ENCODE peak calls at places on chromosomes 13 and 19, in four cellular contexts. E is H1, Q is WTC11, O is SK-N-SH. A is an unnamed sample.

GRCh38 chr19:13023666-13024065 is 28.4 kb downstream of the NFIX start:
- DNase-seq in E (no peak), Q (no peak), O (peak), A (no peak)

GRCh38 chr19:48950159-48950558 is 4.5 kb upstream of the BAX start:
- DNase-seq in E (no peak), Q (no peak), O (no peak), A (no peak)

GRCh38 chr13:77028202-77028601 is 1.2 kb upstream of the FBXL3 start:
- DNase-seq in E (no peak), Q (no peak), O (no peak), A (no peak)

GRCh38 chr13:107351305-107351704 is 783.4 kb upstream of the ARGLU1 start:
- DNase-seq in E (no peak), Q (no peak), O (no peak), A (no peak)

GRCh38 chr13:38821753-38822551 is 135.1 kb downstream of the FREM2 start:
- DNase-seq in E (no peak), Q (no peak), O (no peak), A (no peak)

GRCh38 chr13:106373989-106374572 is 161.4 kb downstream of the EFNB2 start:
- DNase-seq in E (no peak), Q (no peak), O (no peak), A (no peak)

GRCh38 chr13:36819811-36820140 is 754 bp downstream of the RFXAP start:
- DNase-seq in E (no peak), Q (peak), O (no peak), A (peak)

GRCh38 chr13:83929147-83929546 is 46.9 kb upstream of the SLITRK1 start:
- DNase-seq in E (no peak), Q (no peak), O (no peak), A (no peak)

GRCh38 chr19:19579533-19580361 is 38.7 kb downstream of the PBX4 start:
- DNase-seq in E (no peak), Q (no peak), O (no peak), A (no peak)

GRCh38 chr13:25288966-25289365 is 1.7 kb upstream of the MTMR6 start:
- DNase-seq in E (no peak), Q (no peak), O (no peak), A (no peak)

GRCh38 chr13:28532226-28533048 is 37.5 kb upstream of the FLT1 start:
- DNase-seq in E (no peak), Q (peak), O (peak), A (peak)

GRCh38 chr13:41311607-41312500 is 787 bp downstream of the NAA16 start:
- DNase-seq in E (no peak), Q (peak), O (peak), A (peak)

GRCh38 chr13:30142502-30143211 is 164.7 kb downstream of the KATNAL1 start:
- DNase-seq in E (no peak), Q (no peak), O (peak), A (no peak)

GRCh38 chr19:29598036-29598435 is 8.0 kb upstream of the POP4 start:
- DNase-seq in E (no peak), Q (no peak), O (no peak), A (no peak)

GRCh38 chr13:50267917-50268316 is 252.7 kb downstream of the KCNRG start:
- DNase-seq in E (no peak), Q (no peak), O (no peak), A (no peak)

GRCh38 chr13:67867206-67867605 is 637.1 kb upstream of the PCDH9 start:
- DNase-seq in E (no peak), Q (no peak), O (no peak), A (no peak)

GRCh38 chr13:94009696-94010095 is 469.8 kb downstream of the DCT start:
- DNase-seq in E (no peak), Q (no peak), O (no peak), A (no peak)

GRCh38 chr19:6264077-6264445 is 15.7 kb downstream of the MLLT1 start:
- DNase-seq in E (no peak), Q (no peak), O (no peak), A (no peak)

GRCh38 chr19:49436381-49437017 is 4.8 kb downstream of the SLC17A7 start:
- DNase-seq in E (peak), Q (peak), O (peak), A (peak)

GRCh38 chr13:95300625-95301134 is 571 bp downstream of the ABCC4 start:
- DNase-seq in E (no peak), Q (peak), O (peak), A (peak)

GRCh38 chr13:101698400-101698799 is 245.9 kb downstream of the ITGBL1 start:
- DNase-seq in E (no peak), Q (no peak), O (peak), A (no peak)
- TF ChIP-seq TEAD4 in E (no peak), Q (no peak), O (peak), A (no peak)

DNA sequence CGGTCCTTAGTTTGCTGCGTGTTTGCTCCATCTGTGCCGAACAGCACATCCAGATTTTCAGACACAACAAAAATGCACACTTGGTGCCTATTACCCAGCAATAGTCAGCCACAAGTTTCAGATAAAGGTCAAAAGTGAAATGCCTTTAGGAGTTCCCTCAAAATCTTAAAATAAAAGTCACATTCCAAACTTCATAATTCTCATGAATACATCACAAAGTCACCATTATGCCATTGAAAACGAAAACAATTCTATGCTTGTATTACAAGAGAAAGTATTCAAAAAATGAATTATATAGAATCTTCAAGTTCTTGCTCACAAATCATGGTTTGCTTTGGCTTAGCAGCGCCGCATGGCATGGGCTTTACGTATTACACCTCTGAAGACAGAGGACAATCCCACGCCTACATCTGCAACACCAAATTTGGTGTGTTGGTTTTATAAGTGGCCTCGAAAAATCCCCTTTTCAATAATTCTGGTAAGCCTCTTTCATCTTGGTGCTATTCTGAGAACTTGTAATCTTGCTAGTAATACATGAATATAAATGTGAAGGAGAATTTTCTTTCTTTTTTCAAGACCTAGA is 26.6 kb downstream of the COL4A1 start:
- DNase-seq in E (no peak), Q (no peak), O (no peak), A (no peak)
- TF ChIP-seq TEAD4 in E (no peak), Q (no peak), O (no peak), A (no peak)

GRCh38 chr19:36876993-36877938 is 26.6 kb downstream of the ZNF345 start:
- DNase-seq in E (no peak), Q (no peak), O (no peak), A (no peak)
- TF ChIP-seq TEAD4 in E (no peak), Q (no peak), O (no peak), A (no peak)

DNA sequence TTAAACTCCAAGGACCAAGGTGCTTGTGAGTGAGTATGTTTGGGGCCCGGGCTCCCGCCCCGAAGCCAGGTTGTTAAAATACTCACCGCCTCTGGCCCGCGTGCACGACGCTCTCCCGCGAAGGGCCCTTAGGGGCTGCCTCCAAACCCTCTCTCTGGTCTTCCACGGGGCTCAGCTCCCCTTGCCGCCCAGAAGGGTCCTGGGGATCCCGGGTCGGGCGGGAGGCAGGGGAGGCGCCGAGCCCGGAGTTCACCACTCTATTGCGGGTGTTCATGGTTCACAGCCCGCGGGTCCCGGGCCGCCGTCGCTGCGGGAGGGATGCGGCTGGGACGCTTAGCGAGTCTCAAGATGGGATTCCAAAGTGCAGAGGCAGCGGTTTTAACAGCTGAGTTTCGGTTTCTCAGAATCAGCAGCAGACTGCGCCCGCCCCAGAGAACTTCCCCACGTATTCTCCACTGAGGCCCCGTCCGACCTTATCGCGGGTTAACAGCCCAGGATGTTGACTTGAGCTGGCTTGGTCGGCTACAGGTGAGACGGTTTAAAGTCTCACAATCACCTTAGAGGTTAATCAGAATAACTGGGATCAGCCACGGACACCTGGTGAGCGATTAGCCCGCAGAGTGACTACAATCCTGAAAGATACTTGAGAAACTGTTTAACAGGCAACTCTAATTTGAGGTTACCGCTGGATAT is at the start of gene EPSTI1:
- DNase-seq in E (no peak), Q (peak), O (no peak), A (peak)
- TF ChIP-seq TEAD4 in E (no peak), Q (no peak), O (no peak), A (peak)

DNA sequence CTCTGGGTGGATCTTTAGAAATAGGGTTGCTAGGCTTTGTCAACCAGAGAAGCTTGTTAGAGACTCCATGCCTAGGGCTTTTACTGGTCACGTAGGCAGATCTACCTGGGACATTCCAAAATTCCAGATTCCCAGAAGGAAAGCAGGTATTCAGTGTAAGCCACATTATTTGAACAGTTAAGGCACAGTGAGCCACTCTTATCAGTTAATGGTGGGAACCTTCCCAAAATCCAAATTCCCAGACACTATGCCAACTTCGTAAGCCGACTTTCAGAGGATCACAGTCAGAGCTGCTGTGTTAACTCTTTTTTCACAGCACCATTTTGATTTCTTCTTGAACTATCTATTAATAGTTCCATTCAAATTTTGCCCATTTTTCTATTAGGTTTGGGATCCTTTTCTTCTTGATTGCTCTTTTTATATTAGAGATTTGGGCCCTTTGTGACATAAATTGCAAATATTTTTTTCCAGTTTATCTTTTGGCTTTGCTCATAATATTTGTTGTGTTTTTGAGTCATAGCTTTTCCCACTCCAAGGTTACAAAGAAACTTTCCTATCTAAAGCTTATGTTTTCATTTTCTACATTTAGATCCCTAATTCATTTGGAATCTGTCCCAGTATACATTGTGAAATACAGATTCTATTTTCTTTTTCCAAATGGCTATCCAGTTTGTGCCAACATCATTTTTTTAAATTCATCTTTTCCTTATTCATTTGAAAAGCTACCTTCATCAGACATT is 77.3 kb downstream of the DHRS12 start:
- DNase-seq in E (no peak), Q (no peak), O (no peak), A (no peak)
- TF ChIP-seq TEAD4 in E (no peak), Q (no peak), O (no peak), A (no peak)